ENCODE peak calls at places on chromosome 6, in ten cellular contexts. One of them, this sample, is unnamed.

GRCh38 chr6:137738931-137739504 is 128.0 kb upstream of the TNFAIP3 start:
- DNase-seq in lower leg skin: no peak
- DNase-seq in body of pancreas: no peak
- DNase-seq in HepG2: no peak
- DNase-seq in GM12891: no peak
- DNase-seq in heart left ventricle: no peak
- DNase-seq in stomach: no peak
- DNase-seq in HCT116: no peak
- DNase-seq in IMR-90: no peak
- DNase-seq in upper lobe of left lung: no peak
- DNase-seq in this sample: no peak

GRCh38 chr6:80223743-80224212 is 117.3 kb downstream of the BCKDHB start:
- DNase-seq in lower leg skin: peak
- DNase-seq in body of pancreas: no peak
- DNase-seq in HepG2: no peak
- DNase-seq in GM12891: no peak
- DNase-seq in heart left ventricle: no peak
- DNase-seq in stomach: no peak
- DNase-seq in HCT116: no peak
- DNase-seq in IMR-90: no peak
- DNase-seq in upper lobe of left lung: no peak
- DNase-seq in this sample: no peak

GRCh38 chr6:136546321-136546720 is 3.9 kb downstream of the MAP7 start:
- DNase-seq in lower leg skin: no peak
- DNase-seq in body of pancreas: no peak
- DNase-seq in HepG2: no peak
- DNase-seq in GM12891: no peak
- DNase-seq in heart left ventricle: no peak
- DNase-seq in stomach: no peak
- DNase-seq in HCT116: no peak
- DNase-seq in IMR-90: no peak
- DNase-seq in upper lobe of left lung: no peak
- DNase-seq in this sample: no peak

GRCh38 chr6:90446164-90446563 is 140.7 kb downstream of the MAP3K7 start:
- DNase-seq in lower leg skin: no peak
- DNase-seq in body of pancreas: no peak
- DNase-seq in HepG2: no peak
- DNase-seq in GM12891: no peak
- DNase-seq in heart left ventricle: no peak
- DNase-seq in stomach: no peak
- DNase-seq in HCT116: no peak
- DNase-seq in IMR-90: peak
- DNase-seq in upper lobe of left lung: no peak
- DNase-seq in this sample: no peak

GRCh38 chr6:145731432-145731831 is 3.9 kb downstream of the EPM2A start:
- DNase-seq in lower leg skin: no peak
- DNase-seq in body of pancreas: no peak
- DNase-seq in HepG2: no peak
- DNase-seq in GM12891: no peak
- DNase-seq in heart left ventricle: no peak
- DNase-seq in stomach: no peak
- DNase-seq in HCT116: no peak
- DNase-seq in IMR-90: no peak
- DNase-seq in upper lobe of left lung: no peak
- DNase-seq in this sample: no peak

GRCh38 chr6:4902363-4902762 is 101.5 kb downstream of the RPP40 start:
- DNase-seq in lower leg skin: no peak
- DNase-seq in body of pancreas: no peak
- DNase-seq in HepG2: no peak
- DNase-seq in GM12891: no peak
- DNase-seq in heart left ventricle: no peak
- DNase-seq in stomach: no peak
- DNase-seq in HCT116: no peak
- DNase-seq in IMR-90: no peak
- DNase-seq in upper lobe of left lung: no peak
- DNase-seq in this sample: no peak

GRCh38 chr6:148144917-148145521 is 197.6 kb upstream of the SASH1 start:
- DNase-seq in lower leg skin: peak
- DNase-seq in body of pancreas: peak
- DNase-seq in HepG2: peak
- DNase-seq in GM12891: peak
- DNase-seq in heart left ventricle: peak
- DNase-seq in stomach: peak
- DNase-seq in HCT116: peak
- DNase-seq in IMR-90: peak
- DNase-seq in upper lobe of left lung: peak
- DNase-seq in this sample: peak

GRCh38 chr6:36550473-36551000 is 3.3 kb upstream of the STK38 start:
- DNase-seq in lower leg skin: no peak
- DNase-seq in body of pancreas: no peak
- DNase-seq in HepG2: no peak
- DNase-seq in GM12891: no peak
- DNase-seq in heart left ventricle: no peak
- DNase-seq in stomach: no peak
- DNase-seq in HCT116: no peak
- DNase-seq in IMR-90: no peak
- DNase-seq in upper lobe of left lung: no peak
- DNase-seq in this sample: no peak

GRCh38 chr6:64750910-64751309 is 956.1 kb downstream of the EYS start:
- DNase-seq in lower leg skin: peak
- DNase-seq in body of pancreas: no peak
- DNase-seq in HepG2: no peak
- DNase-seq in GM12891: no peak
- DNase-seq in heart left ventricle: no peak
- DNase-seq in stomach: no peak
- DNase-seq in HCT116: no peak
- DNase-seq in IMR-90: no peak
- DNase-seq in upper lobe of left lung: no peak
- DNase-seq in this sample: no peak

GRCh38 chr6:106939848-106940247 is 34.7 kb downstream of the CD24 start:
- DNase-seq in lower leg skin: no peak
- DNase-seq in body of pancreas: no peak
- DNase-seq in HepG2: no peak
- DNase-seq in GM12891: no peak
- DNase-seq in heart left ventricle: no peak
- DNase-seq in stomach: no peak
- DNase-seq in HCT116: no peak
- DNase-seq in IMR-90: no peak
- DNase-seq in upper lobe of left lung: no peak
- DNase-seq in this sample: no peak

GRCh38 chr6:6179858-6180257 is 140.6 kb downstream of the F13A1 start:
- DNase-seq in lower leg skin: no peak
- DNase-seq in body of pancreas: no peak
- DNase-seq in HepG2: no peak
- DNase-seq in GM12891: no peak
- DNase-seq in heart left ventricle: no peak
- DNase-seq in stomach: no peak
- DNase-seq in HCT116: no peak
- DNase-seq in IMR-90: no peak
- DNase-seq in upper lobe of left lung: no peak
- DNase-seq in this sample: no peak

GRCh38 chr6:141151710-141152417 is 980.9 kb upstream of the GJE1 start:
- DNase-seq in lower leg skin: no peak
- DNase-seq in body of pancreas: no peak
- DNase-seq in HepG2: no peak
- DNase-seq in GM12891: no peak
- DNase-seq in heart left ventricle: no peak
- DNase-seq in stomach: no peak
- DNase-seq in HCT116: no peak
- DNase-seq in IMR-90: no peak
- DNase-seq in upper lobe of left lung: no peak
- DNase-seq in this sample: no peak

GRCh38 chr6:139446768-139447167 is 72.3 kb upstream of the CITED2 start:
- DNase-seq in lower leg skin: no peak
- DNase-seq in body of pancreas: no peak
- DNase-seq in HepG2: no peak
- DNase-seq in GM12891: no peak
- DNase-seq in heart left ventricle: no peak
- DNase-seq in stomach: no peak
- DNase-seq in HCT116: no peak
- DNase-seq in IMR-90: no peak
- DNase-seq in upper lobe of left lung: no peak
- DNase-seq in this sample: no peak

GRCh38 chr6:139448998-139449610 is 74.7 kb upstream of the CITED2 start:
- DNase-seq in lower leg skin: no peak
- DNase-seq in body of pancreas: no peak
- DNase-seq in HepG2: no peak
- DNase-seq in GM12891: no peak
- DNase-seq in heart left ventricle: no peak
- DNase-seq in stomach: no peak
- DNase-seq in HCT116: no peak
- DNase-seq in IMR-90: no peak
- DNase-seq in upper lobe of left lung: no peak
- DNase-seq in this sample: no peak

GRCh38 chr6:139449611-139450000 is 75.2 kb upstream of the CITED2 start:
- DNase-seq in lower leg skin: no peak
- DNase-seq in body of pancreas: no peak
- DNase-seq in HepG2: no peak
- DNase-seq in GM12891: no peak
- DNase-seq in heart left ventricle: no peak
- DNase-seq in stomach: no peak
- DNase-seq in HCT116: no peak
- DNase-seq in IMR-90: peak
- DNase-seq in upper lobe of left lung: no peak
- DNase-seq in this sample: no peak

GRCh38 chr6:139446104-139446715 is 71.8 kb upstream of the CITED2 start:
- DNase-seq in lower leg skin: no peak
- DNase-seq in body of pancreas: no peak
- DNase-seq in HepG2: no peak
- DNase-seq in GM12891: no peak
- DNase-seq in heart left ventricle: no peak
- DNase-seq in stomach: no peak
- DNase-seq in HCT116: no peak
- DNase-seq in IMR-90: no peak
- DNase-seq in upper lobe of left lung: no peak
- DNase-seq in this sample: no peak

GRCh38 chr6:139448094-139448649 is 73.7 kb upstream of the CITED2 start:
- DNase-seq in lower leg skin: no peak
- DNase-seq in body of pancreas: no peak
- DNase-seq in HepG2: no peak
- DNase-seq in GM12891: peak
- DNase-seq in heart left ventricle: no peak
- DNase-seq in stomach: no peak
- DNase-seq in HCT116: no peak
- DNase-seq in IMR-90: peak
- DNase-seq in upper lobe of left lung: no peak
- DNase-seq in this sample: no peak
- TF ChIP-seq POLR2A in lower leg skin: no peak
- TF ChIP-seq POLR2A in body of pancreas: no peak
- TF ChIP-seq POLR2A in HepG2: no peak
- TF ChIP-seq POLR2A in GM12891: no peak
- TF ChIP-seq POLR2A in heart left ventricle: no peak
- TF ChIP-seq POLR2A in stomach: no peak
- TF ChIP-seq POLR2A in HCT116: no peak
- TF ChIP-seq POLR2A in IMR-90: no peak
- TF ChIP-seq POLR2A in upper lobe of left lung: no peak
- TF ChIP-seq POLR2A in this sample: no peak

DNA sequence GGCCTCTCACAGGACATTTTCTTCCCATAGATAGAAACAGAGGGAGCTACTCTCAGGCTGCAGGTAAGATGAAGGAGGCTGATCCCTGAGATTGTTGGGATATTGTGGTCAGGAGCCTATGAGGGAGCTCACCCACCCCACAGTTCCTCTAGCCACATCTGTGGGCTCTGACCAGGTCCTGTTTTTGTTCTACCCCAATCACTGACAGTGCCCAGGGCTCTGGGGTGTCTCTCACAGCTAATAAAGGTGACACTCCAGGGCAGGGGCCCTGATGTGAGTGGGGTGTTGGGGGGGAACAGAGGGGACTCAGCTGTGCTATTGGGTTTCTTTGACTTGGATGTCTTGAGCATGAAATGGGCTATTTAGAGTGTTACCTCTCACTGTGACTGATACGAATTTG is 2.7 kb downstream of the HLA-F start:
- DNase-seq in lower leg skin: no peak
- DNase-seq in body of pancreas: no peak
- DNase-seq in HepG2: no peak
- DNase-seq in GM12891: no peak
- DNase-seq in heart left ventricle: no peak
- DNase-seq in stomach: no peak
- DNase-seq in HCT116: no peak
- DNase-seq in IMR-90: no peak
- DNase-seq in upper lobe of left lung: no peak
- DNase-seq in this sample: no peak
- TF ChIP-seq POLR2A in lower leg skin: no peak
- TF ChIP-seq POLR2A in body of pancreas: no peak
- TF ChIP-seq POLR2A in HepG2: no peak
- TF ChIP-seq POLR2A in GM12891: no peak
- TF ChIP-seq POLR2A in heart left ventricle: no peak
- TF ChIP-seq POLR2A in stomach: no peak
- TF ChIP-seq POLR2A in HCT116: no peak
- TF ChIP-seq POLR2A in IMR-90: no peak
- TF ChIP-seq POLR2A in upper lobe of left lung: no peak
- TF ChIP-seq POLR2A in this sample: no peak

GRCh38 chr6:33248932-33249731 is 22.5 kb downstream of the VPS52 start:
- DNase-seq in lower leg skin: peak
- DNase-seq in body of pancreas: peak
- DNase-seq in HepG2: peak
- DNase-seq in GM12891: peak
- DNase-seq in heart left ventricle: peak
- DNase-seq in stomach: peak
- DNase-seq in HCT116: peak
- DNase-seq in IMR-90: peak
- DNase-seq in upper lobe of left lung: peak
- DNase-seq in this sample: peak
- TF ChIP-seq POLR2A in lower leg skin: no peak
- TF ChIP-seq POLR2A in body of pancreas: peak
- TF ChIP-seq POLR2A in HepG2: peak
- TF ChIP-seq POLR2A in GM12891: peak
- TF ChIP-seq POLR2A in heart left ventricle: peak
- TF ChIP-seq POLR2A in stomach: peak
- TF ChIP-seq POLR2A in HCT116: peak
- TF ChIP-seq POLR2A in IMR-90: peak
- TF ChIP-seq POLR2A in upper lobe of left lung: peak
- TF ChIP-seq POLR2A in this sample: peak

DNA sequence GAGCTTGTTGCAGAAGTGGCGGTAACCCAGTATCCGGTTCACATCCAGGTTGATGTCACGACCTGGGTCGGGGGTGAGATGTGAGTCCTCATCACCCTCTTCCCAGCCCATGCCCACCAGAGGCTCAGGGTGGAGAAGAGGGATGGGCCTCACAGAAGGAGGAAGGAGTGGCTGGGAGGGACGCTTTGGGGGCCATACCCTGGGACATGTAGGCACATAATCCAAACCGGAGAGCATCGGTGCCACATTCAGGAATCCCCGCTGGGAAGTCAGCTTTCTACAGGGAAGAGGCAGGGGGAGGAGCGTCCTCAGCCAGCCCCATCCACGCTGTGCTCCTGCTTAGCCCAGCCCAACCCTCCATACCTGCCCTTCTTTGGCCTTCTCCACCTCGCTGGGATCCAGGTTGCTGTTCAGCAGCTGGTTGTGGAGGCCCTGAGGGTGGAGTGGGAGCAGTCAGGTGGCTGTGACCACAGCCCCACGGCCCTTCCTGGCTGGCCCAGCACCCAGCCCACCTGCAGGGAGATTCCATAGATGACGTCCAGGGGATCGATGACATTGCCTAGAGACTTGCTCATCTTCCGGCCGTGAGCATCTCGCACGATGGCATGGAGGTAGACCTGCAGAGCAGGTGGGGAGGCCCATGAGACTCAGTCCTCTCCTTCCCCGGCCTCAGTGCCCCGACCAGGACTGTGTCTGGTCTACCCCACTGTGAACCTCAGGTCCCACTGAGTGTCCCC is 3.5 kb upstream of the VWA7 start:
- DNase-seq in lower leg skin: no peak
- DNase-seq in body of pancreas: no peak
- DNase-seq in HepG2: no peak
- DNase-seq in GM12891: no peak
- DNase-seq in heart left ventricle: no peak
- DNase-seq in stomach: no peak
- DNase-seq in HCT116: no peak
- DNase-seq in IMR-90: no peak
- DNase-seq in upper lobe of left lung: no peak
- DNase-seq in this sample: no peak
- TF ChIP-seq POLR2A in lower leg skin: no peak
- TF ChIP-seq POLR2A in body of pancreas: no peak
- TF ChIP-seq POLR2A in HepG2: no peak
- TF ChIP-seq POLR2A in GM12891: no peak
- TF ChIP-seq POLR2A in heart left ventricle: no peak
- TF ChIP-seq POLR2A in stomach: no peak
- TF ChIP-seq POLR2A in HCT116: no peak
- TF ChIP-seq POLR2A in IMR-90: no peak
- TF ChIP-seq POLR2A in upper lobe of left lung: no peak
- TF ChIP-seq POLR2A in this sample: no peak